ENCODE peak calls at places on chromosomes 2 and 18, in five cellular contexts. B is CD4-positive, alpha-beta T cell; T is right cardiac atrium; M is stomach; O is adrenal gland. W is an unnamed sample.

GRCh38 chr2:132642415-132642814 is 27.6 kb downstream of the LYPD1 start:
- DNase-seq in O (no peak), B (no peak), T (no peak), M (no peak), W (no peak)

GRCh38 chr2:71812736-71813135 is 334.9 kb downstream of the CYP26B1 start:
- DNase-seq in O (no peak), M (no peak), B (no peak), T (no peak), W (peak)

GRCh38 chr18:49664086-49664890 is 102.4 kb downstream of the LIPG start:
- DNase-seq in M (no peak), B (no peak), O (no peak), T (peak), W (peak)

GRCh38 chr2:238338710-238339394 is 18.5 kb downstream of the TRAF3IP1 start:
- DNase-seq in M (no peak), B (no peak), O (no peak), T (no peak), W (no peak)

GRCh38 chr2:240604291-240604938 is 17.9 kb downstream of the CAPN10 start:
- DNase-seq in O (peak), T (peak), M (peak), B (no peak), W (peak)

GRCh38 chr2:26305575-26305974 is 40.4 kb upstream of the SELENOI start:
- DNase-seq in M (no peak), T (no peak), O (no peak), B (no peak), W (no peak)

GRCh38 chr2:104859310-104860130 is 5.6 kb downstream of the POU3F3 start:
- DNase-seq in B (no peak), M (no peak), T (no peak), O (no peak), W (no peak)

GRCh38 chr2:85112906-85113625 is 20.1 kb upstream of the TCF7L1 start:
- DNase-seq in B (no peak), T (no peak), O (no peak), M (no peak), W (no peak)

GRCh38 chr2:237156131-237156856 is 70.6 kb downstream of the COPS8 start:
- DNase-seq in O (peak), B (no peak), M (no peak), T (peak), W (peak)

GRCh38 chr2:25089605-25090424 is 47.9 kb downstream of the EFR3B start:
- DNase-seq in T (no peak), M (no peak), B (no peak), O (no peak), W (no peak)

GRCh38 chr2:23293063-23293462 is 91.9 kb upstream of the KLHL29 start:
- DNase-seq in M (no peak), O (peak), T (peak), B (no peak), W (no peak)

GRCh38 chr2:88218971-88219370 is 48.8 kb downstream of the THNSL2 start:
- DNase-seq in T (no peak), O (no peak), M (no peak), B (no peak), W (no peak)

GRCh38 chr18:8813621-8814020 is 108.3 kb downstream of the MTCL1 start:
- DNase-seq in O (no peak), M (no peak), B (no peak), T (no peak), W (no peak)

GRCh38 chr2:26024260-26024659 is 9.6 kb upstream of the RAB10 start:
- DNase-seq in O (no peak), M (no peak), B (no peak), T (no peak), W (no peak)

DNA sequence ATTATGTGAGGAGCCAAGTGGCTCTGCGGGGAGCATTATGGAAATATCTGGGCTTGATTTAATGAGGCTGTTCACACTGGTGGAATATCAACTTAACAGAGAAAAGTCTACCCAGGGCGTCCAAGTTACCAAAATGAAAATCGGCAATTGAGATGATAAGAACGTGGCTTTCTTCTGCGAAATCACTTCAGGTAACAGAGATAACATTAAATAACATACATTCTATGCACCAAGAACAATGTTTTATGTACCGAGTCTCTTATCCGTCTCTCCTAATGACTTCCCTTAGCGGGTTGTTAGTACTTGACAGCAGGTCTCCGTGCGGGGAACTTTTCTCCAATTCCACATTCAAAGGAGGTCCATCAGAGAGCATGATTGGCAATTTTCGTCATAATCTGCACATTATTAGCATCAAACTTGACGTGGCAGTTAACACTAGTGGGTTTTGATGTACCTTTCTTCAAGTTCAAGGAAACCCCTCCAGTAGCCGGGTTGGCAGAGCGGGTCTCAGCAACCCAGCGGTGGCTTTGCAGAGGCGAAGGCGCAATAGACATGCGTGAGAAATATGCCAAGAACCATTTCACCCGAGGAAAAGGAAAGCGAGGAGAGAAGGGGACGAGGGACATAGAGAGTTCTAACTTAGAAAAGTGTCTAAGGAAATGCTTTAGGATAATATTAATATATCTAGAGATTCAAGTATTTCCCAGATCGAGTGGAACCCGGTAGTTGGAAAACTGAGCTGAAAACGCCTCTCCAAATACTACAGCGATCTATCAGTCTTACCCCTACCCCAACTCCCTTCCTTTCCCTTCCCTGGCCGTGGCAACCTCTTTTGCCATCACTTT is 5.1 kb downstream of the EVX2 start:
- DNase-seq in O (no peak), T (no peak), B (no peak), M (no peak), W (no peak)
- H3K27ac ChIP-seq in O (no peak), T (no peak), B (no peak), M (no peak), W (no peak)

DNA sequence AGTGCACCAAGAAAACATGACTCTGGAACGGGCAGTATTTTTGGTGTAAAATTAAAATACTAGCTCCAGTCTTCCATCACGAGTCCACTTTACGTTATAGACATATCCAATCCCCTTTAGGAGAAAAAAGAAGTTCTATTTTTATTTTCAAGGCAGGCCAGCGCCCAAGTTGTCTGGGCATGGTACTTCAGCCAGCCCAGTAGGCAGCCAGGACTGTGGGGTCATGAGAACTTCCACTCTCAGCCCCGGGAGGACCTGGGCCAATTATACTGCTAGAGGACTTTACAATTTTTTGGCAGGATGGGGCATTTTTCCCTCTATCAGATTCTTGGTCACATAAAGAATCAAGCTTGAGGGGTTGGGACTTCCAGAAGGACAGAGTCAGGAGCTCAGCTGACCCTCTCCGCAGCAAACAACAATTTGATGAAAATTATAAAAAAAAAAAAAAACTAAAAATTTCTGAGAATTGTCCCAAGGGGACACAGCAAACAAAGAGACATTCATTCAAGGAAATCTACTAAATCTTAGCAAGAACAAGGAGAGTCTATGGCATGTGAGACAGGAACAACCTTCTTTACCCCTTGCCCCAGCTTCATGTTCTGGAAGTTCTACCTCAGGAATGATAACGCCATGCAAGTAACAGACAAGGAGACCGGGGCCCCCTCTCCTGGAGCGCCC is 37.3 kb upstream of the B3GNT2 start:
- DNase-seq in T (no peak), M (no peak), B (no peak), O (no peak), W (no peak)
- H3K27ac ChIP-seq in T (no peak), M (no peak), B (no peak), O (no peak), W (no peak)

GRCh38 chr2:196993617-196994016 is 67.1 kb upstream of the PGAP1 start:
- DNase-seq in T (no peak), B (no peak), M (no peak), O (no peak), W (no peak)
- H3K27ac ChIP-seq in T (no peak), B (no peak), M (no peak), O (no peak), W (no peak)

DNA sequence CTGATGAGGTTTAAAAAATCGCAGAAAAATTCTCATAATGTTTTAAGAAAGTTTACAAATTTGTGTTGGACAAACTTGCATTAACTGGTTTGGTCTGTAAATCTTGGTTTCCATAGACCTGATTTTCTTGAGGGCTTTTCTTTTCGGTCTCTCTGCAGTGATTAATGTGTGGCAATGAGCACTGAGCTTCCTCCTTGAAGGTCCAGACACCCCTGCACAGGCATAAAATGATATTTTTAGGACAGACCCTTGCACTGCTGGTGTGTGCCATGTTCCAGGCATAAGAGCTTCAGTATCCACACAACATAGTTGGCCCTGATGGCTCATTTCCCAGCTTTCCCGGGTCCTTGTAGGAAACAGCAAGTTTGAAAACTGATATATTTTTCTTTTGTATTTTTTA is 33.7 kb downstream of the MRPL33 start:
- DNase-seq in M (no peak), T (no peak), O (no peak), B (no peak), W (no peak)
- H3K27ac ChIP-seq in M (no peak), T (no peak), O (no peak), B (no peak), W (no peak)

GRCh38 chr2:212408524-212408923 is 130.1 kb downstream of the ERBB4 start:
- DNase-seq in O (no peak), B (no peak), M (no peak), T (no peak), W (no peak)

GRCh38 chr2:212402316-212402715 is 136.3 kb downstream of the ERBB4 start:
- DNase-seq in M (no peak), T (no peak), O (no peak), B (no peak), W (no peak)

GRCh38 chr2:212409560-212409959 is 129.0 kb downstream of the ERBB4 start:
- DNase-seq in T (no peak), O (no peak), M (no peak), B (no peak), W (no peak)

GRCh38 chr2:212406716-212407115 is 131.9 kb downstream of the ERBB4 start:
- DNase-seq in M (no peak), T (no peak), B (no peak), O (no peak), W (no peak)
- H3K27ac ChIP-seq in M (no peak), T (no peak), B (no peak), O (no peak), W (no peak)

GRCh38 chr2:11710210-11710609 is 36.2 kb upstream of the LPIN1 start:
- DNase-seq in T (no peak), M (no peak), O (peak), B (no peak), W (no peak)

GRCh38 chr2:11712866-11713265 is 33.6 kb upstream of the LPIN1 start:
- DNase-seq in B (no peak), T (no peak), O (no peak), M (no peak), W (no peak)

GRCh38 chr2:11708106-11708505 is 38.1 kb upstream of the NTSR2 start:
- DNase-seq in M (no peak), B (no peak), T (no peak), O (no peak), W (no peak)

GRCh38 chr2:11709293-11709692 is 37.1 kb upstream of the LPIN1 start:
- DNase-seq in O (no peak), T (no peak), B (no peak), M (no peak), W (no peak)

DNA sequence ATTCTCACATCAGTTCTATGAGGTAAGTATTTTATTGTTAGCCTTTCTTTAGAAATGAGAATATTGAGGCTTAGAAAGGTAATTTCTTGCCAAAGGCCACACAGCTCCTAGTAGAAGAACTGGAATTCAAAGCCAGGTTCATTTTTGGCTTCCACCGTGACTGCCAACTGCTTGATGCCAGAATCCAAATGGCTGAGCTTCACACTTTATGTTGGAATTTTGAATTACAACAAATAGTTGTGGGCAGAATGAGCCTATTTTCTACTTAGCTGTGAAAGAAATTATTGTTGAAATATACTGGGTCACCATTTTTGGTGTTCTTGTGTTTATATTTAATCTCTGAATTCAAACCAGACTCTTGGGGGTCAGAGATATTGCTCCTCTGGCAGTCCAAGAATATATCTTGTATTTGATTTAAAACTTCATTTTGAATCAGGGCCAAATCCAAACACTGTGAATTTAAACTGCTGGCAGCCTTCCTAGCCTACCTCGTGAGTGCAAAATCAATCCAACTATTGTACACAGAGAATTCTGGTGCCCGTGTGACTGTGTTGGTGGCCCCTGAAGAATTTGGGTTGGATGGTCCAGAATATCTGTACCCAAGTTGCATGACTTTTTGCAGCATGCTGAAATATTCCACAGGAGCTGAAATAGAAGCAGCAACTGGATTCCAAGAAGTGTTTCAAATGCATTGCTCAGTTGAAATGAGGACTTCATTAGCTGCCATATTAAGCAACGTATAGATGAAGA is 35.6 kb upstream of the LPIN1 start:
- DNase-seq in O (no peak), M (peak), B (no peak), T (no peak), W (no peak)
- H3K27ac ChIP-seq in O (peak), M (peak), B (no peak), T (no peak), W (no peak)

GRCh38 chr2:209933499-209934458 is 68.7 kb upstream of the RPE start:
- DNase-seq in M (peak), T (no peak), B (no peak), O (peak), W (peak)
- H3K27ac ChIP-seq in M (peak), T (no peak), B (no peak), O (peak), W (no peak)

DNA sequence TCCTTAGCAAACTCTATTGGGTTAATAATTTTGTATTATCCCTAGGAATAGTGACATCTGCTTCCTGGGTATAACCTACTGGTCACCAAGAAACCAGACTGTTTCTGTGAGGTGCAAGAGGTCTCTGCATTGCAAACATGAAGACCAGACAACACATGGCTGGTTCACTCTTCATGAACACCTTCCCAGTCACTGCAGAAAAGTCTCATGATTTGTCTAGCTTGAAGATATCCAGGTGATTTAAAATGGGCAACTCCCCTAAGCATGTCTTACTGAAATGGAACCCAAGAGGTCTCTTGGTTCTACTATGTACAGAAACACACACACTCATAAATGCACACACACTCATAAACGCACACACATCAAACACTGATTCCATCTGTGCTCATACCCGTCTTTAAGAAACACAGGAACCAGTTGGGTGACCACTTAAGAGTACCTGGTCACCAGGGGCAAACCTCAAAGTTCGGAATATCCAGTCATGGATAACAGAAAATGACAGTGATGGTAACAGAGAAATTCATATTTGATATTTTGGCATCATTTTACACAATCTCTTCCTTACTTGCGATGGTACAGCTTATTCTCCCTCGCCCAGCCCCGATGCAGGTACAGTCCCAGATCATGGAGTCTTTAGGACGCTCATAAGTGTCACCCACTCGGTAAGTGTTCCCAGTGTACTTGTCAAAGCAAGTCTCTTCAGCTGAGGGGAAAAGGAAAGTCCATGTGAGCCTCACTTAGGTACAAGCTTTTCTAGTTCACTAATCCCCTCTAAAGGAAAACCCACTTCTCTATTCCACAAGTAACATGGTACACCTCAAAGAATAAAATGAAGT is 2.9 kb downstream of the FN1 start:
- DNase-seq in B (no peak), M (no peak), T (no peak), O (no peak), W (no peak)
- H3K27ac ChIP-seq in B (no peak), M (peak), T (no peak), O (no peak), W (peak)

W was measured in testis.